ENCODE peak calls at places on chromosomes 2 and 18, in six cellular contexts. E is hepatocyte, A is heart right ventricle, Z is heart left ventricle, L is upper lobe of left lung, Q is thyroid gland. T is an unnamed sample.

GRCh38 chr18:63829886-63830285 is 54.7 kb downstream of the SERPINB7 start:
- DNase-seq in E (no peak), A (no peak), Z (no peak), L (no peak), Q (no peak), T (no peak)

GRCh38 chr18:60826346-60826745 is 453.8 kb upstream of the MC4R start:
- DNase-seq in E (no peak), A (no peak), Z (no peak), L (no peak), Q (no peak), T (no peak)

GRCh38 chr18:12911025-12911927 is 27.2 kb upstream of the PTPN2 start:
- DNase-seq in E (peak; percentile 17), A (peak; percentile 31), Z (no peak), L (peak; percentile 91), Q (peak; percentile 91), T (no peak)

GRCh38 chr2:134170269-134170668 is 83.6 kb upstream of the MGAT5 start:
- DNase-seq in E (no peak), A (no peak), Z (no peak), L (no peak), Q (no peak), T (no peak)

GRCh38 chr2:234670804-234671203 is 173.9 kb upstream of the ARL4C start:
- DNase-seq in E (no peak), A (no peak), Z (no peak), L (no peak), Q (no peak), T (no peak)

GRCh38 chr2:88281302-88282217 is 111.4 kb downstream of the THNSL2 start:
- DNase-seq in E (peak; percentile 19), A (no peak), Z (no peak), L (no peak), Q (no peak), T (no peak)

GRCh38 chr18:48944634-48945033 is 6.1 kb downstream of the SMAD7 start:
- DNase-seq in E (peak; percentile 54), A (no peak), Z (no peak), L (no peak), Q (peak; percentile 49), T (no peak)

GRCh38 chr2:12061785-12062184 is 315.4 kb downstream of the LPIN1 start:
- DNase-seq in E (peak; percentile 53), A (no peak), Z (no peak), L (no peak), Q (no peak), T (no peak)

GRCh38 chr2:73285162-73285739 is 973 bp upstream of the FBXO41 start:
- DNase-seq in E (no peak), A (no peak), Z (no peak), L (no peak), Q (no peak), T (no peak)

GRCh38 chr18:49002881-49003280 is 52.1 kb upstream of the SMAD7 start:
- DNase-seq in E (no peak), A (no peak), Z (no peak), L (no peak), Q (no peak), T (no peak)

GRCh38 chr2:64311948-64312621 is 141.9 kb upstream of the LGALSL start:
- DNase-seq in E (peak; percentile 88), A (peak; percentile 61), Z (peak; percentile 79), L (peak; percentile 71), Q (peak; percentile 70), T (peak; percentile 88)

GRCh38 chr18:63161728-63162195 is 157.8 kb downstream of the BCL2 start:
- DNase-seq in E (peak; percentile 90), A (no peak), Z (peak; percentile 71), L (no peak), Q (no peak), T (peak; percentile 86)

GRCh38 chr2:55155764-55156221 is 76.3 kb downstream of the CLHC1 start:
- DNase-seq in E (no peak), A (no peak), Z (no peak), L (no peak), Q (no peak), T (peak; percentile 12)

GRCh38 chr2:168490015-168490874 is 34.2 kb downstream of the CERS6 start:
- DNase-seq in E (peak; percentile 44), A (no peak), Z (no peak), L (no peak), Q (no peak), T (no peak)

GRCh38 chr2:60779426-60779825 is 23.4 kb downstream of the PAPOLG start:
- DNase-seq in E (no peak), A (no peak), Z (no peak), L (no peak), Q (no peak), T (no peak)

DNA sequence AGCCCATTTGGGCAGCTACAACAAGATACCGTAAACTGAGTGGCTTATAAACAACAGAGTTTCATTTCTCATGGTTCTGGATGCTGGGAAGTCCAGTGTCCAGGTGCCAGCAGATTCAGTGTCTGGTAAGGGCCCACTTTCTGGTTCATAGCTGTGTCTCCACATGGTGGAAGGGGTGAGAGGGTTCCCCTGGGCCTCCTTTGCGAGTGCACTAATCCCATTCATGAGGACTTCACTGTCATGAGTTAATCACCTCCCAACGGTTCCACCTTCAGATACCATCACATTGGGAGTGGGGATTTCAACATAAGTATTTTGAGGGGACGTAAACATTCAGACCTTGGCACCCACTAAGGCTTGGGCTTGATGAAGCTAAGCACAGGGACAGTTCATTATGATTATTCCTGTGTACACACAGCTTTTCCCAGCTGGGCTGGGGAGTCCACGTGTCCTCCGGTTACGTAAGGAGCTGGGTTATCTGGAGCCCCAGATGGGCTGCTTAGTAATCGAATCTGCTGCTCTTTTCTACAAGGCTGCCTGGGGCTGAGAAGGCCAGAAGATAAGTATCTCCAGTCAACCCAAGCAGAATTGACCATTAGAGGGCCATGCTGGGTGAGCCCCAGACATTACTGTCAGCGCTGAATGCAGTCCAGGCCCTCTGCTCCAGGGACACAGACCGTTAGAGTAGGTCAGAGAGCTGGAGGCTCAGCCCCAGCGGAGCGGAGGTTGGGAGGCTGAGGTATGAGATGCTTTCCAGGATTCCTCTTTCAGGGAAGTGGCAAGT is 42.7 kb downstream of the EPAS1 start:
- DNase-seq in E (peak; percentile 57), A (peak; percentile 47), Z (peak; percentile 46), L (no peak), Q (no peak), T (no peak)
- H3K27ac ChIP-seq in E (peak overlapping the region; percentile 54), A (peak overlapping the region; percentile 89), Z (peak overlapping the region; percentile 40), L (peak overlapping the region; percentile 47), Q (peak overlapping the region; percentile 34), T (no peak overlapping the region)

GRCh38 chr2:127633556-127634065 is 12.3 kb upstream of the GPR17 start:
- DNase-seq in E (no peak), A (peak; percentile 34), Z (peak; percentile 43), L (peak; percentile 46), Q (no peak), T (no peak)

GRCh38 chr2:127636248-127637235 is 9.4 kb upstream of the GPR17 start:
- DNase-seq in E (peak; percentile 58), A (peak; percentile 18), Z (no peak), L (peak; percentile 69), Q (no peak), T (no peak)

GRCh38 chr2:127635380-127636237 is 10.3 kb upstream of the GPR17 start:
- DNase-seq in E (no peak), A (peak; percentile 23), Z (no peak), L (peak; percentile 68), Q (no peak), T (no peak)

GRCh38 chr2:127634066-127634617 is 11.8 kb upstream of the GPR17 start:
- DNase-seq in E (no peak), A (peak; percentile 44), Z (peak; percentile 41), L (peak; percentile 67), Q (peak; percentile 40), T (no peak)

DNA sequence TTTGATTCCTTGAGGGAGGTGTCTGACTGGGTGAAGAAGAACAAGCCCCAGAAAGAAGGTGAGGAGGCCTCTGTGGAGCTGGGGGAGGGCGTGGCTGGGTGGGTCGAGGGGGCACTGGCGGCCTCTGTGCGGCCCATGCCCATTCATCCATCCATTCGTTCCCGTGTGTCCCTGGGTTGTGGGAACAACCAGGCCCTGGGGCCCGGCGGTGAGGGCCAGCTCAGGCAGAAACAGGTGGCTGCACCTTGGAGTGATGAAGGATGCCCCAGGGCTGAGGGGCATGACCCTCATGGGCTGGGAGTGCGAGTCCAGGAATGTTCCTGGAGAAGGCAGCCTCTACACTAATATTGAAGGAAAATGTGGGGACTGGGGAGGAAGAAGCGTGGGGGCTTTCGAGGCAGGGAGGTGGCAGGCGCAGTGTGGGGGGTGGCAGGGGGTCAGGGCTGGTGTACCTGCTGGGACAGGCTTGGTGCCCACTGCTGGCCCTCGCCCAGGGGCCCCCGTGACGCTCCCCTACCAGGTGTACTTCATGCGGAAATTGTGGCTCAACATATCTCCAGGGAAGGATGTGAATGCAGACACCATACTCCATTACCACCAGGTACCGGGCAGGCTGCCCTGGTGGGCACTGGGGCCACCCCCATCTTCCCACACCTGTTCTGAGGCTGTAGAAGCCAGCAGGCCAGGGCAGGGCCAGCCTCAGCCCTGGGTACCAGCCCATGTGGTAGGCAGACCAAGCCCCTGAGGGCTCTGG is 11.2 kb upstream of the GPR17 start:
- DNase-seq in E (no peak), A (peak; percentile 16), Z (no peak), L (peak; percentile 78), Q (no peak), T (no peak)
- H3K4me1 ChIP-seq in E (peaks cover 10% of the 10 kb centered on the region), A (peaks cover 97% of the 10 kb centered on the region), Z (peaks cover 90% of the 10 kb centered on the region), L (peaks cover 49% of the 10 kb centered on the region), Q (peaks cover 32% of the 10 kb centered on the region), T (peaks cover 31% of the 10 kb centered on the region)

DNA sequence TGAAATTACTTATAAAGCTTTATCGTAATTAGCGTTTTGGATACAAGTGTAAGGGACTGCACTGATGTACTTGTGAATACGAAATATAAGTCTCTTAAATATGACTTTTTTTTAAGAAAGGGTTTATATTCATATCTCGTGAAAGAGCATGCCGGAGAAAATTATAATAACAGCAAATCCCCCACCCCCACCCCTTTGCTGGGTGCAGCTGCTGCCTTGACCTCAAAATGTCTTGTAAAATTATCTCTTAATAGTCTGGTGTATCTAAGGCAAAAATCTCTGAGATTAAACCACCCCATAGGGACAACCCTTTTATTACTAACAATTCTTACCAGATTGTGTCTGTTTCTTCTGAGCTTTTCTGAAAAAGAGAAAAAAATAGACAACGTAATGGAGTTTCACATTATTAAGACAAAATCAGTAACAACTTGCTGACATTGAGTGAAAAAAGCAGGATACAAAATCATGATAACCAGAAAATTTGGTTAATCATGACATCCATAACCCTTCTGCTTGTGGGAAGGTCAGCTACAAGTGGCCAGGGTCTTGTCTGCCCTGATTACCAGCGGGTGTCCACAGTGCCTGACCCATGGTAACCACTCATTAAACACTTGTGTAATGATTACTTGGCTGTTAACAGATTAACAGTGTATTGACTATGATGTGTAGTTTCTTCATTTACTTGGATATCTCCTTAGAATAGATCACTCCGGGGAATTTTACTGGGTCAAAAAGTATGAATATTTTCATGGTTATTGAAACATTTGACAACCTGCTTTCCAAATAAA is 1.5 kb downstream of the STRADB start:
- DNase-seq in E (no peak), A (no peak), Z (no peak), L (no peak), Q (no peak), T (no peak)
- H3K4me3 ChIP-seq in E (peak overlapping the region; percentile 70), A (peak overlapping the region; percentile 73), Z (peak overlapping the region; percentile 83), L (peak overlapping the region; percentile 86), Q (no peak overlapping the region), T (no peak overlapping the region)

DNA sequence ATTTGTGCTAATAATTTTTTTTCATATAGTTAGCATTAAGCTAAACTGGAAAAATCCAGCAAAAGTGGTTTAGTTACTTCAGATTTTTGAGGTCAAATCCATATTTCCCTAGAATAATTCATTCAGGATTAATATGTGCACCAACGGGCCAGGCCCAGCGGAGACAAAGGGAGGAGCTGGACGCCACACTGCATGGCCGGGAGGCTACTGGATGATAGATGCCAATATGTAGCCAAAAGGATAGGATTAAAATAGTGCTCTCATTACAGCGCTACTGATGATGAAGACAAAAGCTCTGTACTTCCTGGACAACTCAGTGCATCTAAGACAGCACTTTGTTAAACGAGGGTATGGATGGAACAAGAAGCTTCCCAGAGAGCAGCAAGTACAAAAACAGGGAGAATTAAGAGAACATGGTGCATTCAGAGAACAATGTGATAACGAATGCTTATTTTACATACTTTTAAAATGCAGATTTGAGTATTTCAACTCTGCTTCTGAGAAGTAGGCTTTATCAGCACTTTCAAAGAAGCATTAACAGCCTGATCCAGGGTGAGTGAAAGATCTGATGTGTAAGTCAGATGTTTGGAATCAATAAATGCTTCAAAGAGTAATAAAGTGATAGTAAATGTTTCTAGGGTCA is 39.8 kb downstream of the PPP4R1 start:
- DNase-seq in E (no peak), A (no peak), Z (no peak), L (no peak), Q (no peak), T (no peak)
- H3K27ac ChIP-seq in E (no peak overlapping the region), A (no peak overlapping the region), Z (no peak overlapping the region), L (no peak overlapping the region), Q (no peak overlapping the region), T (no peak overlapping the region)